ENCODE peak calls at places on chromosomes 13 and 19, in four cellular contexts. L, Q, O and C are unnamed samples.

GRCh38 chr13:80599765-80600164 is 258.8 kb upstream of the SPRY2 start:
- DNase-seq in L (no peak), Q (no peak), O (no peak), C (no peak)

GRCh38 chr13:92225861-92226260 is 827.4 kb downstream of the GPC5 start:
- DNase-seq in L (no peak), Q (no peak), O (no peak), C (no peak)

GRCh38 chr19:52992109-52993004 is 21.4 kb upstream of the ERVV-1 start:
- DNase-seq in L (no peak), Q (no peak), O (peak), C (no peak)

GRCh38 chr13:98869408-98870090 is 108.3 kb downstream of the DOCK9 start:
- DNase-seq in L (no peak), Q (no peak), O (no peak), C (no peak)

GRCh38 chr19:4267101-4267900 is 11.8 kb upstream of the SHD start:
- DNase-seq in L (peak), Q (no peak), O (peak), C (peak)

GRCh38 chr13:106357198-106357597 is 178.3 kb downstream of the EFNB2 start:
- DNase-seq in L (no peak), Q (no peak), O (no peak), C (no peak)

GRCh38 chr13:47256618-47257017 is 359.8 kb upstream of the HTR2A start:
- DNase-seq in L (no peak), Q (no peak), O (no peak), C (no peak)

GRCh38 chr19:8585894-8586750 is 8.9 kb upstream of the MYO1F start:
- DNase-seq in L (peak), Q (peak), O (peak), C (peak)

GRCh38 chr13:22061371-22061805 is 390.5 kb downstream of the FGF9 start:
- DNase-seq in L (peak), Q (no peak), O (no peak), C (no peak)

GRCh38 chr13:51333421-51333820 is 6.1 kb upstream of the SERPINE3 start:
- DNase-seq in L (no peak), Q (no peak), O (no peak), C (no peak)

GRCh38 chr19:45601524-45602522 is at the start of gene GPR4:
- DNase-seq in L (no peak), Q (no peak), O (peak), C (peak)

GRCh38 chr19:8321067-8321759 is at the start of the genes NDUFA7 and RPS28:
- DNase-seq in L (peak), Q (peak), O (peak), C (peak)

GRCh38 chr13:63455938-63456337 is 2040.3 kb upstream of the PCDH20 start:
- DNase-seq in L (no peak), Q (no peak), O (no peak), C (no peak)
- TF ChIP-seq CTCF in L (no peak), Q (peak), O (no peak), C (no peak)

DNA sequence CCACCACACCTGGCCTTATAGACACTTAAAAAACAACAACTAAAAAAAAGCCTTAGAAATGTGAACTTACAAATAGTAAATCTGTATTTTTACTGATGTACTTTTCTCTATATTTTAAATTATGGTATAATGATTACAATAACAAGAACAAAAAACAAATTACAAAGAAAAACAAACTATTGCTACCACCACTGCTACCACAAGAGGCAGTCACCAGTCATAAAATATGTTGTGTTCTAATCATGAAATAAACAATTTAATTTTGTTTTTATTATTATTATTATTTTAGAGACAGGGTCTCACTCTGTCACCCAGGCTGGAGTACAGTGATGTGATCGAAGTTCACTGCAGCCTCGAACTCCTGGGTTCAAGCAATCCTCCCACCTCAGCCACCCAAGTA is 72.2 kb downstream of the DIAPH3 start:
- DNase-seq in L (no peak), Q (no peak), O (no peak), C (no peak)
- TF ChIP-seq CTCF in L (no peak), Q (peak), O (peak), C (no peak)

DNA sequence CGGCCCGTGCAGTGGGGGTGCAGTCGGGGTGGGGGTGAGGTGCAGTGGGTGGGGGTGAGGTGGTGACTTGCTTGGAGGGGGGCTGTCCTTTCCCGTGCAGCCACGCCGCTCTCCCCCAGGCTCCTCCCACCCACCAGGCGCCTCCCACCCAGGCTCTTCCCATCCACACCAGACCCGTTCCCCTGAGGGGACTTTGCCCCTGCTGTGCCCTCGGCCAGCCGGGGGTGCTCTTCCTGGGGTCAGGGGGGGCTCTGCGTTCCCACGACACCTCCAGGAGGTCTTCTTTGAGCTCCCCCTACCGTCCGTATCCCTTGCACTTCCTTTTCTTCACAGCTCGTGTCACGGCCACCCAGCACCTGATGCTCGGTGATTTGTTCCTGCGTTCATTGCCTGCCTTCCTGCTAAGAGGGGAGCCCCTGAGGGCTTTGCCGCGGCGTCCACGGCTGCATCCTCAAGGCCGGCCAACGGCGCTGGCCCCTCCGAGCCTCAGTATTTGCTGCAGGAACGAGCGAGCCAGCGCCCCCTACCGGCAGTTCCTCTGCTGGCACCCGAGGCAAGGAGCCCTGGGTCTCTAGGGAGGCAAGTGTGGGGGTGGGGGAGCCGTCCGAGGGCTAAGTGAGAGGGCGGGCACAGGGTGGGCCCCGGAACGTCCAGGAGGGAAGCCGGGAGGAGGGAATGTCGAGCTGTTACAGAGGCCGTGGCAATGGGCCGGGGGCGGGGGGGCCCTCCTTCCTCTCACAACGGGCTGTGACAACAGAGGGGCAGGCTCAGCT is 11.8 kb downstream of the LRRC4B start:
- DNase-seq in L (peak), Q (peak), O (peak), C (peak)
- TF ChIP-seq CTCF in L (peak), Q (peak), O (peak), C (peak)

GRCh38 chr13:76016799-76017198 is 380.7 kb downstream of the LMO7 start:
- DNase-seq in L (no peak), Q (no peak), O (no peak), C (peak)
- TF ChIP-seq CTCF in L (peak), Q (peak), O (peak), C (no peak)

GRCh38 chr13:39765801-39766463 is 110.5 kb downstream of the COG6 start:
- DNase-seq in L (no peak), Q (no peak), O (no peak), C (peak)
- TF ChIP-seq CTCF in L (no peak), Q (peak), O (no peak), C (no peak)

GRCh38 chr13:65966991-65967451 is 1263.1 kb downstream of the PCDH9 start:
- DNase-seq in L (no peak), Q (no peak), O (peak), C (no peak)
- TF ChIP-seq CTCF in L (no peak), Q (peak), O (peak), C (no peak)

GRCh38 chr13:32023698-32024097 is 7.9 kb upstream of the FRY start:
- DNase-seq in L (no peak), Q (no peak), O (no peak), C (no peak)
- TF ChIP-seq CTCF in L (no peak), Q (peak), O (peak), C (no peak)